ENCODE peak calls at places on chromosomes 6 and 20, in eight cellular contexts. V is A549, M is heart left ventricle, C is body of pancreas, T is esophagus muscularis mucosa, I is adrenal gland, S is prostate gland, H is IMR-90. G is an unnamed sample.

GRCh38 chr6:140401666-140402255 is 1027.3 kb upstream of the CITED2 start:
- DNase-seq in T (no peak), C (no peak), I (no peak), H (peak; percentile 41), S (no peak), M (no peak), V (no peak), G (no peak)

GRCh38 chr6:140921366-140922226 is 1211.1 kb upstream of the GJE1 start:
- DNase-seq in T (no peak), S (peak; percentile 31), H (peak; percentile 86), I (peak; percentile 46), M (no peak), V (peak; percentile 59), C (no peak), G (no peak)

GRCh38 chr6:12022903-12023522 is 10.9 kb downstream of the HIVEP1 start:
- DNase-seq in T (no peak), C (no peak), V (no peak), I (no peak), S (no peak), M (no peak), H (no peak), G (no peak)

GRCh38 chr6:1916334-1916985 is 306.7 kb downstream of the FOXC1 start:
- DNase-seq in I (no peak), H (peak; percentile 83), V (no peak), C (no peak), T (peak; percentile 17), S (no peak), M (no peak), G (no peak)

GRCh38 chr6:121664199-121664598 is 228.8 kb downstream of the GJA1 start:
- DNase-seq in C (no peak), V (no peak), I (no peak), T (no peak), H (peak; percentile 77), S (no peak), M (no peak), G (no peak)

GRCh38 chr6:33721529-33721928 is 10.0 kb upstream of the UQCC2 start:
- DNase-seq in S (no peak), V (no peak), M (no peak), C (no peak), H (no peak), T (no peak), I (no peak), G (no peak)

GRCh38 chr6:63649269-63649668 is 13.7 kb downstream of the PHF3 start:
- DNase-seq in I (no peak), M (no peak), S (no peak), V (no peak), T (no peak), H (no peak), C (no peak), G (no peak)

GRCh38 chr20:34834459-34834893 is 9.0 kb upstream of the NCOA6 start:
- DNase-seq in T (no peak), I (no peak), C (no peak), V (peak; percentile 36), M (no peak), H (peak; percentile 45), S (no peak), G (no peak)

GRCh38 chr20:44133424-44133823 is 53.6 kb downstream of the JPH2 start:
- DNase-seq in V (no peak), M (peak; percentile 5), S (no peak), I (no peak), C (no peak), H (no peak), T (no peak), G (no peak)

GRCh38 chr6:35428421-35429149 is 23.6 kb upstream of the FANCE start:
- DNase-seq in V (no peak), C (no peak), H (peak; percentile 24), T (no peak), S (no peak), I (no peak), M (no peak), G (no peak)

GRCh38 chr6:35427851-35428321 is 24.3 kb upstream of the FANCE start:
- DNase-seq in C (no peak), M (no peak), H (peak; percentile 92), T (no peak), S (no peak), V (no peak), I (no peak), G (no peak)

GRCh38 chr6:35425284-35425683 is 26.9 kb upstream of the FANCE start:
- DNase-seq in H (peak; percentile 96), I (no peak), S (no peak), T (no peak), V (no peak), C (no peak), M (no peak), G (no peak)

GRCh38 chr6:35427435-35427834 is 24.7 kb upstream of the FANCE start:
- DNase-seq in I (no peak), C (no peak), H (no peak), S (no peak), T (no peak), M (no peak), V (no peak), G (no peak)

DNA sequence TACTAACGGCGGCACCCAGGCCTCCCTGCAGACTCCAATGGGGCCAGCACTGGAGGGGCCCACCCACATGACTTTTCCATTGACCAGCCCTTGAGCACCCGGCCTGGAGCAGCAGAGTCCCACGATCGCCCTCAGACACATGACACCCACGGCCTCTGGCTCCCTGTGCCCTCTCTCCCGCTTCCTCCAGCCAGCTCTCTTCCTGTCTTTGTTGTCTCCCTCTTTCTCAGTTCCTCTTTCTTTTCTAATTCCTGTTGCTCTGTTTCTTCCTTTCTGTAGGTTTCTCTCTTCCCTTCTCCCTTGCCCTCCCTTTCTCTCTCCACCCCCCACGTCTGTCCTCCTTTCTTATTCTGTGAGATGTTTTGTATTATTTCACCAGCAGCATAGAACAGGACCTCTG is 26.1 kb upstream of the FANCE start:
- DNase-seq in C (no peak), S (no peak), H (no peak), I (no peak), M (no peak), V (no peak), T (no peak), G (no peak)
- H3K27ac ChIP-seq in C (no peak overlapping the region), S (no peak overlapping the region), H (peak overlapping the region; percentile 97), I (no peak overlapping the region), M (no peak overlapping the region), V (no peak overlapping the region), T (no peak overlapping the region), G (no peak overlapping the region)

GRCh38 chr20:59976196-59976847 is 18.1 kb downstream of the CDH26 start:
- DNase-seq in C (no peak), V (no peak), H (peak; percentile 49), M (no peak), I (no peak), T (peak; percentile 12), S (no peak), G (no peak)

GRCh38 chr20:59977086-59977485 is 18.9 kb downstream of the CDH26 start:
- DNase-seq in H (no peak), C (no peak), S (no peak), I (no peak), V (no peak), M (no peak), T (no peak), G (no peak)

GRCh38 chr20:59971428-59971827 is 13.2 kb downstream of the CDH26 start:
- DNase-seq in S (no peak), T (no peak), H (no peak), M (no peak), I (no peak), V (no peak), C (no peak), G (no peak)

GRCh38 chr20:59966428-59966827 is 8.2 kb downstream of the CDH26 start:
- DNase-seq in T (no peak), C (no peak), M (no peak), S (no peak), I (no peak), H (no peak), V (no peak), G (no peak)

DNA sequence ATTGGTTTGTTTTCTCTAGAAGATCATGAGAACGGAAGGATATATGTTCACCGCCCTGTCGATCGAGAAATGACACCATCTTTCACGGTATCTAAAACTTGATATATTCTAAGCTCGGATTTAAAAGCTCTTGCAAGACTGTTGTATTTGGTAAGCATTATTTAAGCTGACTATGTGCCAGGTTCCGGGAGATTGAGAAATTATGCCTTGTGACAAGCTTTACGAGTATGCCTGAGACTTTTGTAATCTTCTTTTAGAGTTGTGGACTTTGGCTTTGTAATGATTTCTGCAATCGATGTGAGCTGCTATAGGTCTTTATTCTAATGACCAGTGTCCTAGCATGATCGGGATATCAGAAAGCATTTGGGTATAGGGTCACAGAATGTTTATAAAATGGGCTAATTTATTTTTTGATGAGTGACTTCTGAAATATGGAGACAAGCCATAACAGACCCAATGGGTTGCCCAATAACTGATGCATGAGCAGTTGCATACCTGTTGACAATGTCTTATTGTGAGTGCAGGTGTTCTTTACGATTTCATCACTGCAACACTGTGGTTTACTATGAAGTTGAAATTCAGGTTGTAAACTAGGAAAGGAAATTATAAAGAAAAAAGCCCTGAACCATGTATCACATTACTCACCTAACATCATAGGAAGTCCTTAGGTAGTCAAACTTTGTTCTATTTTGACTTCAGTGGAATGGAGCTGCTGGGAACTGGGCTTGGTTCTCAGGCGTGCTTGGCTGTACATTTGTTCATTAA is 14.0 kb downstream of the CDH26 start:
- DNase-seq in I (no peak), T (peak; percentile 10), M (no peak), H (no peak), V (no peak), C (no peak), S (peak; percentile 76), G (no peak)
- TF ChIP-seq POLR2A in I (no peak), T (no peak), M (no peak), H (no peak), V (no peak), C (no peak), S (no peak), G (no peak)

GRCh38 chr6:31112478-31112877 is at the start of gene C6orf15:
- DNase-seq in I (no peak), V (no peak), S (no peak), T (no peak), M (no peak), H (no peak), C (no peak), G (no peak)

GRCh38 chr6:31114970-31115849 is 610 bp downstream of the PSORS1C1 start:
- DNase-seq in V (peak; percentile 79), C (no peak), S (peak; percentile 43), M (no peak), T (no peak), H (peak; percentile 42), I (no peak), G (no peak)

GRCh38 chr6:31113861-31114539 is 600 bp upstream of the PSORS1C1 start:
- DNase-seq in C (no peak), S (no peak), H (peak; percentile 24), T (no peak), V (no peak), I (no peak), M (no peak), G (no peak)

GRCh38 chr6:31115941-31116560 is 1.5 kb downstream of the PSORS1C1 start:
- DNase-seq in M (no peak), T (no peak), H (no peak), I (no peak), C (no peak), S (no peak), V (no peak), G (peak; percentile 28)

GRCh38 chr6:31114540-31114876 is at the start of gene PSORS1C1:
- DNase-seq in C (peak; percentile 57), M (peak; percentile 86), S (peak; percentile 80), T (peak; percentile 94), H (peak; percentile 95), I (peak; percentile 77), V (peak; percentile 81), G (peak; percentile 84)
- H3K4me3 ChIP-seq in C (no peak within 1 kb of the TSS), M (no peak within 1 kb of the TSS), S (no peak within 1 kb of the TSS), T (peak within 1 kb of the TSS; percentile 51), H (no peak within 1 kb of the TSS), I (no peak within 1 kb of the TSS), V (peak within 1 kb of the TSS; percentile 40), G (no peak within 1 kb of the TSS)

GRCh38 chr6:166470029-166470862 is 87.5 kb upstream of the MPC1 start:
- DNase-seq in H (no peak), V (no peak), T (no peak), S (peak; percentile 35), I (no peak), M (no peak), C (no peak), G (no peak)
- H3K27ac ChIP-seq in H (no peak overlapping the region), V (no peak overlapping the region), T (no peak overlapping the region), S (no peak overlapping the region), I (no peak overlapping the region), M (no peak overlapping the region), C (no peak overlapping the region), G (no peak overlapping the region)